ENCODE peak calls at places on chromosome 18, in four cellular contexts. D is KBM-7, O is EL, L is 8988T. U is an unnamed sample.
A peak's percentile ranks its signal among the peaks of the same experiment; 100 is the strongest.

GRCh38 chr18:11845653-11846052 is 5.6 kb upstream of the CHMP1B start:
- DNase-seq in D (no peak), O (no peak), L (no peak), U (no peak)

GRCh38 chr18:9209230-9209629 is 72.6 kb downstream of the ANKRD12 start:
- DNase-seq in D (peak; percentile 31), O (no peak), L (no peak), U (no peak)

GRCh38 chr18:77155031-77155430 is 22.4 kb upstream of the MBP start:
- DNase-seq in D (no peak), O (no peak), L (no peak), U (no peak)

GRCh38 chr18:75811156-75811555 is 383.7 kb upstream of the SMIM21 start:
- DNase-seq in D (no peak), O (no peak), L (no peak), U (no peak)

GRCh38 chr18:75285876-75286275 is 75.3 kb downstream of the TSHZ1 start:
- DNase-seq in D (no peak), O (no peak), L (no peak), U (no peak)

GRCh38 chr18:72409923-72410322 is 134.2 kb downstream of the CBLN2 start:
- DNase-seq in D (no peak), O (no peak), L (no peak), U (no peak)

GRCh38 chr18:33201509-33201926 is 239.0 kb downstream of the CCDC178 start:
- DNase-seq in D (peak; percentile 27), O (no peak), L (no peak), U (no peak)

GRCh38 chr18:62505669-62506494 is 16.9 kb upstream of the ZCCHC2 start:
- DNase-seq in D (peak; percentile 60), O (peak; percentile 60), L (no peak), U (no peak)

GRCh38 chr18:26457611-26458350 is 90.6 kb downstream of the KCTD1 start:
- DNase-seq in D (no peak), O (no peak), L (peak; percentile 33), U (no peak)

GRCh38 chr18:43271593-43272432 is 5.5 kb downstream of the SYT4 start:
- DNase-seq in D (peak; percentile 47), O (peak; percentile 32), L (no peak), U (no peak)

GRCh38 chr18:59140287-59140885 is 702 bp downstream of the SEC11C start:
- DNase-seq in D (no peak), O (peak; percentile 40), L (peak; percentile 6), U (peak; percentile 33)

GRCh38 chr18:33820517-33821368 is 242.7 kb downstream of the ASXL3 start:
- DNase-seq in D (no peak), O (no peak), L (no peak), U (no peak)

GRCh38 chr18:3269241-3269640 is 7.3 kb downstream of the MYL12B start:
- DNase-seq in D (no peak), O (peak; percentile 88), L (no peak), U (no peak)

GRCh38 chr18:54205951-54206350 is 18.5 kb downstream of the MBD2 start:
- DNase-seq in D (no peak), O (no peak), L (no peak), U (no peak)

GRCh38 chr18:21805771-21806366 is 65.3 kb downstream of the MIB1 start:
- DNase-seq in D (no peak), O (no peak), L (no peak), U (no peak)